ENCODE peak calls at places on chromosomes 11 and 22, in six cellular contexts. U is HT1080; V is hypothalamus; B is WERI-Rb-1; R is stimulated activated CD4-positive, alpha-beta T cell treated with anti-CD3 and anti-CD28 coated beads, Interleukin-2, amount 100 ng/mL, for 48 hours; W is adrenal gland. A is an unnamed sample.

GRCh38 chr22:48819991-48820390 is 1007.7 kb downstream of the BRD1 start:
- DNase-seq in R (no peak), V (no peak), U (no peak), B (no peak), W (no peak), A (no peak)

GRCh38 chr22:23066200-23067022 is 3.9 kb upstream of the GNAZ start:
- DNase-seq in R (no peak), U (no peak), B (peak), V (no peak), W (no peak), A (no peak)

GRCh38 chr11:86954288-86955110 is 696 bp downstream of the FZD4 start:
- DNase-seq in W (peak), V (peak), R (no peak), U (peak), B (peak), A (no peak)

GRCh38 chr11:88307749-88308425 is 29.6 kb downstream of the CTSC start:
- DNase-seq in U (no peak), R (no peak), V (no peak), B (no peak), W (no peak), A (no peak)

GRCh38 chr11:104967493-104968364 is 645 bp downstream of the CASP4 start:
- DNase-seq in R (no peak), U (peak), B (no peak), V (no peak), W (no peak), A (no peak)

GRCh38 chr11:100646545-100646944 is 40.5 kb upstream of the ARHGAP42 start:
- DNase-seq in B (no peak), V (no peak), U (no peak), W (no peak), R (no peak), A (no peak)

GRCh38 chr11:16986434-16987204 is 27.6 kb downstream of the PLEKHA7 start:
- DNase-seq in B (peak), U (no peak), W (no peak), R (peak), V (no peak), A (no peak)

GRCh38 chr11:41394562-41395160 is 64.8 kb downstream of the LRRC4C start:
- DNase-seq in R (no peak), V (no peak), W (no peak), U (no peak), B (no peak), A (no peak)

GRCh38 chr22:35894464-35894878 is 134.2 kb downstream of the RBFOX2 start:
- DNase-seq in R (no peak), W (no peak), B (no peak), V (no peak), U (no peak), A (no peak)

GRCh38 chr11:64598797-64599697 is 8.0 kb downstream of the SLC22A12 start:
- DNase-seq in B (no peak), U (no peak), V (no peak), W (no peak), R (no peak), A (no peak)

GRCh38 chr22:29871684-29872083 is 11.3 kb upstream of the MTMR3 start:
- DNase-seq in V (no peak), W (peak), R (no peak), B (peak), U (no peak), A (no peak)

GRCh38 chr11:3615998-3616397 is 25.8 kb downstream of the ART5 start:
- DNase-seq in W (no peak), R (no peak), V (no peak), B (peak), U (no peak), A (no peak)

GRCh38 chr11:1548221-1549070 is 23.6 kb downstream of the DUSP8 start:
- DNase-seq in W (peak), U (peak), R (no peak), V (no peak), B (no peak), A (peak)

GRCh38 chr11:75474878-75475766 is 42.1 kb upstream of the KLHL35 start:
- DNase-seq in V (no peak), W (peak), R (peak), U (peak), B (peak), A (peak)

GRCh38 chr22:29524440-29525191 is 28.9 kb downstream of the THOC5 start:
- DNase-seq in B (peak), U (peak), W (peak), R (no peak), V (no peak), A (peak)

GRCh38 chr11:72781313-72782080 is 12.3 kb downstream of the STARD10 start:
- DNase-seq in W (no peak), B (peak), U (no peak), R (peak), V (no peak), A (peak)

GRCh38 chr11:125348704-125349635 is 147.1 kb downstream of the FEZ1 start:
- DNase-seq in U (no peak), R (peak), V (no peak), W (peak), B (peak), A (peak)